ENCODE peak calls at places on chromosomes 11 and 22, in six cellular contexts. One of them, this sample, is unnamed.

GRCh38 chr11:78912778-78913177 is 338.1 kb upstream of the NARS2 start:
- DNase-seq in cardiac muscle cell: no peak
- DNase-seq in GM06990: no peak
- DNase-seq in PC-9: no peak
- DNase-seq in HFF-Myc: no peak
- DNase-seq in fibroblast of the aortic adventitia: no peak
- DNase-seq in this sample: no peak

GRCh38 chr11:72321381-72321996 is 77.5 kb upstream of the PHOX2A start:
- DNase-seq in cardiac muscle cell: no peak
- DNase-seq in PC-9: no peak
- DNase-seq in HFF-Myc: no peak
- DNase-seq in fibroblast of the aortic adventitia: peak
- DNase-seq in GM06990: no peak
- DNase-seq in this sample: no peak

GRCh38 chr22:42344391-42344861 is 74.0 kb upstream of the TCF20 start:
- DNase-seq in PC-9: no peak
- DNase-seq in GM06990: no peak
- DNase-seq in HFF-Myc: no peak
- DNase-seq in cardiac muscle cell: no peak
- DNase-seq in fibroblast of the aortic adventitia: peak
- DNase-seq in this sample: no peak

GRCh38 chr22:44130076-44130711 is 50.5 kb upstream of the PARVG start:
- DNase-seq in fibroblast of the aortic adventitia: no peak
- DNase-seq in PC-9: no peak
- DNase-seq in cardiac muscle cell: no peak
- DNase-seq in HFF-Myc: no peak
- DNase-seq in GM06990: no peak
- DNase-seq in this sample: no peak

GRCh38 chr11:69385832-69386415 is 92.0 kb downstream of the MYEOV start:
- DNase-seq in cardiac muscle cell: no peak
- DNase-seq in PC-9: no peak
- DNase-seq in fibroblast of the aortic adventitia: no peak
- DNase-seq in HFF-Myc: no peak
- DNase-seq in GM06990: no peak
- DNase-seq in this sample: no peak

GRCh38 chr11:75351541-75352416 is at the start of gene ARRB1:
- DNase-seq in cardiac muscle cell: peak
- DNase-seq in PC-9: no peak
- DNase-seq in GM06990: peak
- DNase-seq in fibroblast of the aortic adventitia: peak
- DNase-seq in HFF-Myc: no peak
- DNase-seq in this sample: peak

GRCh38 chr22:45934659-45935341 is 42.2 kb downstream of the WNT7B start:
- DNase-seq in GM06990: no peak
- DNase-seq in cardiac muscle cell: peak
- DNase-seq in fibroblast of the aortic adventitia: peak
- DNase-seq in PC-9: peak
- DNase-seq in HFF-Myc: peak
- DNase-seq in this sample: no peak

GRCh38 chr22:26054846-26055245 is 114.4 kb upstream of the SEZ6L start:
- DNase-seq in fibroblast of the aortic adventitia: no peak
- DNase-seq in HFF-Myc: no peak
- DNase-seq in GM06990: no peak
- DNase-seq in PC-9: no peak
- DNase-seq in cardiac muscle cell: no peak
- DNase-seq in this sample: no peak

GRCh38 chr11:35851342-35851741 is 92.5 kb upstream of the LDLRAD3 start:
- DNase-seq in fibroblast of the aortic adventitia: no peak
- DNase-seq in HFF-Myc: no peak
- DNase-seq in cardiac muscle cell: no peak
- DNase-seq in PC-9: no peak
- DNase-seq in GM06990: no peak
- DNase-seq in this sample: no peak

GRCh38 chr11:11567862-11568650 is 53.7 kb downstream of the GALNT18 start:
- DNase-seq in HFF-Myc: no peak
- DNase-seq in cardiac muscle cell: no peak
- DNase-seq in fibroblast of the aortic adventitia: peak
- DNase-seq in PC-9: no peak
- DNase-seq in GM06990: no peak
- DNase-seq in this sample: no peak

GRCh38 chr11:69106124-69106811 is 49.5 kb upstream of the SMIM38 start:
- DNase-seq in fibroblast of the aortic adventitia: no peak
- DNase-seq in HFF-Myc: no peak
- DNase-seq in GM06990: no peak
- DNase-seq in cardiac muscle cell: no peak
- DNase-seq in PC-9: peak
- DNase-seq in this sample: no peak

GRCh38 chr22:39988386-39989114 is 6.2 kb upstream of the FAM83F start:
- DNase-seq in PC-9: no peak
- DNase-seq in HFF-Myc: no peak
- DNase-seq in cardiac muscle cell: no peak
- DNase-seq in GM06990: no peak
- DNase-seq in fibroblast of the aortic adventitia: no peak
- DNase-seq in this sample: no peak

GRCh38 chr22:36965716-36966115 is 52.3 kb downstream of the CSF2RB start:
- DNase-seq in GM06990: no peak
- DNase-seq in fibroblast of the aortic adventitia: no peak
- DNase-seq in cardiac muscle cell: no peak
- DNase-seq in HFF-Myc: no peak
- DNase-seq in PC-9: no peak
- DNase-seq in this sample: no peak

GRCh38 chr11:64762916-64763803 is 3.4 kb upstream of the PYGM start:
- DNase-seq in PC-9: no peak
- DNase-seq in HFF-Myc: no peak
- DNase-seq in cardiac muscle cell: peak
- DNase-seq in GM06990: no peak
- DNase-seq in fibroblast of the aortic adventitia: peak
- DNase-seq in this sample: peak

GRCh38 chr11:93020248-93021088 is 51.0 kb downstream of the MTNR1B start:
- DNase-seq in PC-9: no peak
- DNase-seq in fibroblast of the aortic adventitia: peak
- DNase-seq in GM06990: no peak
- DNase-seq in cardiac muscle cell: no peak
- DNase-seq in HFF-Myc: peak
- DNase-seq in this sample: no peak

GRCh38 chr11:83610996-83611395 is 324.8 kb upstream of the CCDC90B start:
- DNase-seq in cardiac muscle cell: no peak
- DNase-seq in GM06990: no peak
- DNase-seq in HFF-Myc: no peak
- DNase-seq in PC-9: peak
- DNase-seq in fibroblast of the aortic adventitia: no peak
- DNase-seq in this sample: no peak

GRCh38 chr11:79290766-79291165 is 150.1 kb downstream of the TENM4 start:
- DNase-seq in HFF-Myc: no peak
- DNase-seq in PC-9: no peak
- DNase-seq in fibroblast of the aortic adventitia: no peak
- DNase-seq in cardiac muscle cell: no peak
- DNase-seq in GM06990: no peak
- DNase-seq in this sample: no peak

GRCh38 chr22:17896552-17896951 is 122.3 kb upstream of the BID start:
- DNase-seq in cardiac muscle cell: peak
- DNase-seq in HFF-Myc: no peak
- DNase-seq in PC-9: no peak
- DNase-seq in fibroblast of the aortic adventitia: no peak
- DNase-seq in GM06990: no peak
- DNase-seq in this sample: peak

GRCh38 chr11:17697175-17697949 is 22.0 kb upstream of the MYOD1 start:
- DNase-seq in HFF-Myc: no peak
- DNase-seq in PC-9: no peak
- DNase-seq in fibroblast of the aortic adventitia: no peak
- DNase-seq in cardiac muscle cell: no peak
- DNase-seq in GM06990: no peak
- DNase-seq in this sample: no peak

GRCh38 chr22:36982136-36982535 is 37.1 kb downstream of the TST start:
- DNase-seq in GM06990: no peak
- DNase-seq in PC-9: no peak
- DNase-seq in fibroblast of the aortic adventitia: no peak
- DNase-seq in HFF-Myc: no peak
- DNase-seq in cardiac muscle cell: no peak
- DNase-seq in this sample: no peak

GRCh38 chr11:10021563-10021962 is 272.5 kb downstream of the SBF2 start:
- DNase-seq in fibroblast of the aortic adventitia: no peak
- DNase-seq in GM06990: no peak
- DNase-seq in cardiac muscle cell: peak
- DNase-seq in PC-9: no peak
- DNase-seq in HFF-Myc: no peak
- DNase-seq in this sample: no peak

GRCh38 chr11:33452806-33453205 is 195.6 kb downstream of the HIPK3 start:
- DNase-seq in fibroblast of the aortic adventitia: peak
- DNase-seq in GM06990: no peak
- DNase-seq in cardiac muscle cell: no peak
- DNase-seq in HFF-Myc: peak
- DNase-seq in PC-9: peak
- DNase-seq in this sample: no peak

GRCh38 chr11:119130662-119131061 is 9.3 kb downstream of the HINFP start:
- DNase-seq in cardiac muscle cell: no peak
- DNase-seq in GM06990: no peak
- DNase-seq in fibroblast of the aortic adventitia: no peak
- DNase-seq in PC-9: peak
- DNase-seq in HFF-Myc: no peak
- DNase-seq in this sample: no peak

GRCh38 chr11:11171285-11171684 is 181.8 kb downstream of the CSNK2A3 start:
- DNase-seq in cardiac muscle cell: peak
- DNase-seq in PC-9: no peak
- DNase-seq in fibroblast of the aortic adventitia: no peak
- DNase-seq in HFF-Myc: no peak
- DNase-seq in GM06990: no peak
- DNase-seq in this sample: no peak

GRCh38 chr11:83676061-83676460 is 389.9 kb upstream of the CCDC90B start:
- DNase-seq in cardiac muscle cell: no peak
- DNase-seq in PC-9: no peak
- DNase-seq in GM06990: no peak
- DNase-seq in fibroblast of the aortic adventitia: no peak
- DNase-seq in HFF-Myc: no peak
- DNase-seq in this sample: no peak

GRCh38 chr22:41603873-41604332 is 14.3 kb upstream of the PMM1 start:
- DNase-seq in PC-9: no peak
- DNase-seq in cardiac muscle cell: no peak
- DNase-seq in HFF-Myc: no peak
- DNase-seq in fibroblast of the aortic adventitia: no peak
- DNase-seq in GM06990: peak
- DNase-seq in this sample: no peak

GRCh38 chr22:42887523-42888507 is 30.7 kb upstream of the ARFGAP3 start:
- DNase-seq in PC-9: no peak
- DNase-seq in cardiac muscle cell: no peak
- DNase-seq in fibroblast of the aortic adventitia: no peak
- DNase-seq in GM06990: no peak
- DNase-seq in HFF-Myc: no peak
- DNase-seq in this sample: peak

GRCh38 chr11:118536726-118537125 is 5.7 kb downstream of the TMEM25 start:
- DNase-seq in GM06990: no peak
- DNase-seq in cardiac muscle cell: no peak
- DNase-seq in PC-9: no peak
- DNase-seq in fibroblast of the aortic adventitia: no peak
- DNase-seq in HFF-Myc: no peak
- DNase-seq in this sample: no peak

GRCh38 chr11:102317099-102317767 is at the start of gene BIRC3:
- DNase-seq in fibroblast of the aortic adventitia: peak
- DNase-seq in PC-9: peak
- DNase-seq in HFF-Myc: peak
- DNase-seq in cardiac muscle cell: peak
- DNase-seq in GM06990: peak
- DNase-seq in this sample: peak
- TF ChIP-seq CTCF in fibroblast of the aortic adventitia: peak
- TF ChIP-seq CTCF in PC-9: peak
- TF ChIP-seq CTCF in HFF-Myc: no peak
- TF ChIP-seq CTCF in cardiac muscle cell: peak
- TF ChIP-seq CTCF in GM06990: peak
- TF ChIP-seq CTCF in this sample: peak

GRCh38 chr11:46590740-46591606 is 2.9 kb downstream of the AMBRA1 start:
- DNase-seq in cardiac muscle cell: no peak
- DNase-seq in fibroblast of the aortic adventitia: no peak
- DNase-seq in GM06990: no peak
- DNase-seq in HFF-Myc: no peak
- DNase-seq in PC-9: no peak
- DNase-seq in this sample: no peak

GRCh38 chr11:46594383-46594718 is 528 bp upstream of the AMBRA1 start:
- DNase-seq in PC-9: no peak
- DNase-seq in fibroblast of the aortic adventitia: no peak
- DNase-seq in cardiac muscle cell: no peak
- DNase-seq in GM06990: no peak
- DNase-seq in HFF-Myc: no peak
- DNase-seq in this sample: no peak

GRCh38 chr11:46588131-46588530 is 5.7 kb downstream of the AMBRA1 start:
- DNase-seq in GM06990: no peak
- DNase-seq in fibroblast of the aortic adventitia: no peak
- DNase-seq in HFF-Myc: no peak
- DNase-seq in cardiac muscle cell: no peak
- DNase-seq in PC-9: no peak
- DNase-seq in this sample: no peak

GRCh38 chr11:46593550-46594382 is at the start of gene AMBRA1:
- DNase-seq in fibroblast of the aortic adventitia: peak
- DNase-seq in GM06990: peak
- DNase-seq in PC-9: peak
- DNase-seq in HFF-Myc: peak
- DNase-seq in cardiac muscle cell: peak
- DNase-seq in this sample: peak

GRCh38 chr11:46588915-46589314 is 4.9 kb downstream of the AMBRA1 start:
- DNase-seq in cardiac muscle cell: no peak
- DNase-seq in HFF-Myc: no peak
- DNase-seq in fibroblast of the aortic adventitia: no peak
- DNase-seq in GM06990: no peak
- DNase-seq in PC-9: no peak
- DNase-seq in this sample: no peak
- H3K4me3 ChIP-seq in cardiac muscle cell: no peak
- H3K4me3 ChIP-seq in HFF-Myc: no peak
- H3K4me3 ChIP-seq in fibroblast of the aortic adventitia: no peak
- H3K4me3 ChIP-seq in GM06990: no peak
- H3K4me3 ChIP-seq in PC-9: no peak
- H3K4me3 ChIP-seq in this sample: no peak

DNA sequence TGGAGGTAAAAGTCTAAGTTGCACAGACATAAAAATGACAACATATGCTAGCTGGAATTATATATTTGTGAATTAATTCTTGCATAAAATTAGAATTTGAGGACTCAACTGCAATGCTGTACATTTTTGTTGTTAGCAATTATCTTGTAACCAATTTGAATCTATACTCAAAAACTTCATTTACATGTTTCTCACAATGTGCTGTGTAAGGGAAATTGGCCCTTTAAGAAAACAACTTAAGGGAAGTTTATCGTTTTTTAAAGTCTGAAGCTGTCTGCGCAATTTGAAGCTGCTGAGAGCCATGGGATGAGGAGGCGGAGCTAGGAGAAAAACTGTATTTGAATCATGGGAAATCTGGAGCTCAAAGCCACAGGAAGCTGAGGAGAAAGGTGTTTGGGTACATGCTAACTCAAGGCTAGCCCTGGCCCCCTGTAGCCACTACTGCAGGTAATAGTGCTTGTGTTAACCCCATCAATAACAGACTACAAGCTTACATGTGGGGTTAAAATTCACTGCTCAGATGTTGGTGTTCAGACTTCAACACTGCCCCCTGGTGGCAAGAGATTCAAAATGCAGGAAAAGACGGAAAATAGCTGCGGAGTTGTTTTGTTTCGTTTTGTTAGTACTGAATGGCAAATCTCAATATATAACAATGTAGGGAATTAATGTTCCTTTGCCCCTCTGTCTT is 126.1 kb downstream of the BRD1 start:
- DNase-seq in cardiac muscle cell: no peak
- DNase-seq in PC-9: no peak
- DNase-seq in GM06990: no peak
- DNase-seq in HFF-Myc: no peak
- DNase-seq in fibroblast of the aortic adventitia: no peak
- DNase-seq in this sample: no peak
- TF ChIP-seq CTCF in cardiac muscle cell: peak
- TF ChIP-seq CTCF in PC-9: peak
- TF ChIP-seq CTCF in GM06990: peak
- TF ChIP-seq CTCF in HFF-Myc: peak
- TF ChIP-seq CTCF in fibroblast of the aortic adventitia: peak
- TF ChIP-seq CTCF in this sample: peak

GRCh38 chr11:96073536-96073935 is 149.6 kb upstream of the MTMR2 start:
- DNase-seq in fibroblast of the aortic adventitia: no peak
- DNase-seq in HFF-Myc: no peak
- DNase-seq in PC-9: no peak
- DNase-seq in cardiac muscle cell: no peak
- DNase-seq in GM06990: no peak
- DNase-seq in this sample: no peak
- H3K4me3 ChIP-seq in fibroblast of the aortic adventitia: no peak
- H3K4me3 ChIP-seq in HFF-Myc: no peak
- H3K4me3 ChIP-seq in PC-9: no peak
- H3K4me3 ChIP-seq in cardiac muscle cell: no peak
- H3K4me3 ChIP-seq in GM06990: no peak
- H3K4me3 ChIP-seq in this sample: no peak

This sample was measured in Caco-2.